ENCODE peak calls at places on chromosomes 7 and 10, in four cellular contexts. One of them, this sample, is unnamed.

GRCh38 chr7:23341846-23342598 is 42.9 kb downstream of the MALSU1 start:
- DNase-seq in stimulated activated CD4-positive, alpha-beta T cell treated with anti-CD3 and anti-CD28 coated beads, TNF-alpha, amount 100 ng/mL, for 24 hours: no peak
- DNase-seq in activated effector memory CD4-positive, alpha-beta T cell treated with anti-CD3 and anti-CD28 coated beads, Interleukin-2, amount 50 U/mL, for 16 hours: no peak
- DNase-seq in Daoy: no peak
- DNase-seq in this sample: no peak

GRCh38 chr10:12042409-12042796 is 206 bp downstream of the UPF2 start:
- DNase-seq in stimulated activated CD4-positive, alpha-beta T cell treated with anti-CD3 and anti-CD28 coated beads, TNF-alpha, amount 100 ng/mL, for 24 hours: peak; percentile 5
- DNase-seq in activated effector memory CD4-positive, alpha-beta T cell treated with anti-CD3 and anti-CD28 coated beads, Interleukin-2, amount 50 U/mL, for 16 hours: peak; percentile 85
- DNase-seq in Daoy: peak; percentile 17
- DNase-seq in this sample: peak; percentile 54

GRCh38 chr7:82442492-82443043 is 1.0 kb downstream of the CACNA2D1 start:
- DNase-seq in stimulated activated CD4-positive, alpha-beta T cell treated with anti-CD3 and anti-CD28 coated beads, TNF-alpha, amount 100 ng/mL, for 24 hours: no peak
- DNase-seq in activated effector memory CD4-positive, alpha-beta T cell treated with anti-CD3 and anti-CD28 coated beads, Interleukin-2, amount 50 U/mL, for 16 hours: no peak
- DNase-seq in Daoy: peak; percentile 20
- DNase-seq in this sample: peak; percentile 8

GRCh38 chr7:112013262-112013661 is 192.9 kb downstream of the DOCK4 start:
- DNase-seq in stimulated activated CD4-positive, alpha-beta T cell treated with anti-CD3 and anti-CD28 coated beads, TNF-alpha, amount 100 ng/mL, for 24 hours: no peak
- DNase-seq in activated effector memory CD4-positive, alpha-beta T cell treated with anti-CD3 and anti-CD28 coated beads, Interleukin-2, amount 50 U/mL, for 16 hours: no peak
- DNase-seq in Daoy: no peak
- DNase-seq in this sample: no peak

GRCh38 chr10:51783907-51784306 is 84.5 kb upstream of the CSTF2T start:
- DNase-seq in stimulated activated CD4-positive, alpha-beta T cell treated with anti-CD3 and anti-CD28 coated beads, TNF-alpha, amount 100 ng/mL, for 24 hours: no peak
- DNase-seq in activated effector memory CD4-positive, alpha-beta T cell treated with anti-CD3 and anti-CD28 coated beads, Interleukin-2, amount 50 U/mL, for 16 hours: no peak
- DNase-seq in Daoy: no peak
- DNase-seq in this sample: no peak

GRCh38 chr10:103720964-103721335 is 134.4 kb downstream of the SH3PXD2A start:
- DNase-seq in stimulated activated CD4-positive, alpha-beta T cell treated with anti-CD3 and anti-CD28 coated beads, TNF-alpha, amount 100 ng/mL, for 24 hours: no peak
- DNase-seq in activated effector memory CD4-positive, alpha-beta T cell treated with anti-CD3 and anti-CD28 coated beads, Interleukin-2, amount 50 U/mL, for 16 hours: no peak
- DNase-seq in Daoy: no peak
- DNase-seq in this sample: no peak

GRCh38 chr10:71725998-71726672 is 6.6 kb upstream of the C10orf105 start:
- DNase-seq in stimulated activated CD4-positive, alpha-beta T cell treated with anti-CD3 and anti-CD28 coated beads, TNF-alpha, amount 100 ng/mL, for 24 hours: peak; percentile 70
- DNase-seq in activated effector memory CD4-positive, alpha-beta T cell treated with anti-CD3 and anti-CD28 coated beads, Interleukin-2, amount 50 U/mL, for 16 hours: peak; percentile 92
- DNase-seq in Daoy: peak; percentile 76
- DNase-seq in this sample: no peak

GRCh38 chr7:17474724-17475344 is 176.4 kb downstream of the AHR start:
- DNase-seq in stimulated activated CD4-positive, alpha-beta T cell treated with anti-CD3 and anti-CD28 coated beads, TNF-alpha, amount 100 ng/mL, for 24 hours: no peak
- DNase-seq in activated effector memory CD4-positive, alpha-beta T cell treated with anti-CD3 and anti-CD28 coated beads, Interleukin-2, amount 50 U/mL, for 16 hours: no peak
- DNase-seq in Daoy: peak; percentile 47
- DNase-seq in this sample: no peak

GRCh38 chr7:23712368-23713284 is 2.6 kb downstream of the STK31 start:
- DNase-seq in stimulated activated CD4-positive, alpha-beta T cell treated with anti-CD3 and anti-CD28 coated beads, TNF-alpha, amount 100 ng/mL, for 24 hours: no peak
- DNase-seq in activated effector memory CD4-positive, alpha-beta T cell treated with anti-CD3 and anti-CD28 coated beads, Interleukin-2, amount 50 U/mL, for 16 hours: no peak
- DNase-seq in Daoy: peak; percentile 59
- DNase-seq in this sample: no peak

GRCh38 chr7:117751775-117752174 is 121.5 kb downstream of the CTTNBP2 start:
- DNase-seq in stimulated activated CD4-positive, alpha-beta T cell treated with anti-CD3 and anti-CD28 coated beads, TNF-alpha, amount 100 ng/mL, for 24 hours: no peak
- DNase-seq in activated effector memory CD4-positive, alpha-beta T cell treated with anti-CD3 and anti-CD28 coated beads, Interleukin-2, amount 50 U/mL, for 16 hours: no peak
- DNase-seq in Daoy: no peak
- DNase-seq in this sample: no peak

GRCh38 chr10:15624405-15625191 is 95.1 kb downstream of the ITGA8 start:
- DNase-seq in stimulated activated CD4-positive, alpha-beta T cell treated with anti-CD3 and anti-CD28 coated beads, TNF-alpha, amount 100 ng/mL, for 24 hours: no peak
- DNase-seq in activated effector memory CD4-positive, alpha-beta T cell treated with anti-CD3 and anti-CD28 coated beads, Interleukin-2, amount 50 U/mL, for 16 hours: no peak
- DNase-seq in Daoy: no peak
- DNase-seq in this sample: peak; percentile 81

GRCh38 chr10:89374716-89375115 is 3.1 kb upstream of the IFIT1B start:
- DNase-seq in stimulated activated CD4-positive, alpha-beta T cell treated with anti-CD3 and anti-CD28 coated beads, TNF-alpha, amount 100 ng/mL, for 24 hours: no peak
- DNase-seq in activated effector memory CD4-positive, alpha-beta T cell treated with anti-CD3 and anti-CD28 coated beads, Interleukin-2, amount 50 U/mL, for 16 hours: no peak
- DNase-seq in Daoy: no peak
- DNase-seq in this sample: no peak

GRCh38 chr10:101236376-101237079 is 7.3 kb upstream of the LBX1 start:
- DNase-seq in stimulated activated CD4-positive, alpha-beta T cell treated with anti-CD3 and anti-CD28 coated beads, TNF-alpha, amount 100 ng/mL, for 24 hours: no peak
- DNase-seq in activated effector memory CD4-positive, alpha-beta T cell treated with anti-CD3 and anti-CD28 coated beads, Interleukin-2, amount 50 U/mL, for 16 hours: no peak
- DNase-seq in Daoy: no peak
- DNase-seq in this sample: no peak

GRCh38 chr10:122379537-122379936 is 5.0 kb downstream of the PLEKHA1 start:
- DNase-seq in stimulated activated CD4-positive, alpha-beta T cell treated with anti-CD3 and anti-CD28 coated beads, TNF-alpha, amount 100 ng/mL, for 24 hours: no peak
- DNase-seq in activated effector memory CD4-positive, alpha-beta T cell treated with anti-CD3 and anti-CD28 coated beads, Interleukin-2, amount 50 U/mL, for 16 hours: no peak
- DNase-seq in Daoy: no peak
- DNase-seq in this sample: no peak

GRCh38 chr7:100034871-100035510 is 14.6 kb upstream of the ZSCAN21 start:
- DNase-seq in stimulated activated CD4-positive, alpha-beta T cell treated with anti-CD3 and anti-CD28 coated beads, TNF-alpha, amount 100 ng/mL, for 24 hours: no peak
- DNase-seq in activated effector memory CD4-positive, alpha-beta T cell treated with anti-CD3 and anti-CD28 coated beads, Interleukin-2, amount 50 U/mL, for 16 hours: no peak
- DNase-seq in Daoy: peak; percentile 17
- DNase-seq in this sample: peak; percentile 28

GRCh38 chr7:116511552-116512523 is 12.3 kb downstream of the CAV2 start:
- DNase-seq in stimulated activated CD4-positive, alpha-beta T cell treated with anti-CD3 and anti-CD28 coated beads, TNF-alpha, amount 100 ng/mL, for 24 hours: no peak
- DNase-seq in activated effector memory CD4-positive, alpha-beta T cell treated with anti-CD3 and anti-CD28 coated beads, Interleukin-2, amount 50 U/mL, for 16 hours: peak; percentile 64
- DNase-seq in Daoy: peak; percentile 92
- DNase-seq in this sample: peak; percentile 41

GRCh38 chr10:70967591-70968588 is 79.5 kb upstream of the PCBD1 start:
- DNase-seq in stimulated activated CD4-positive, alpha-beta T cell treated with anti-CD3 and anti-CD28 coated beads, TNF-alpha, amount 100 ng/mL, for 24 hours: no peak
- DNase-seq in activated effector memory CD4-positive, alpha-beta T cell treated with anti-CD3 and anti-CD28 coated beads, Interleukin-2, amount 50 U/mL, for 16 hours: no peak
- DNase-seq in Daoy: peak; percentile 26
- DNase-seq in this sample: no peak

GRCh38 chr10:66151346-66151745 is 774.5 kb upstream of the LRRTM3 start:
- DNase-seq in stimulated activated CD4-positive, alpha-beta T cell treated with anti-CD3 and anti-CD28 coated beads, TNF-alpha, amount 100 ng/mL, for 24 hours: no peak
- DNase-seq in activated effector memory CD4-positive, alpha-beta T cell treated with anti-CD3 and anti-CD28 coated beads, Interleukin-2, amount 50 U/mL, for 16 hours: no peak
- DNase-seq in Daoy: no peak
- DNase-seq in this sample: no peak

GRCh38 chr7:99133766-99134564 is 9.9 kb downstream of the SMURF1 start:
- DNase-seq in stimulated activated CD4-positive, alpha-beta T cell treated with anti-CD3 and anti-CD28 coated beads, TNF-alpha, amount 100 ng/mL, for 24 hours: no peak
- DNase-seq in activated effector memory CD4-positive, alpha-beta T cell treated with anti-CD3 and anti-CD28 coated beads, Interleukin-2, amount 50 U/mL, for 16 hours: no peak
- DNase-seq in Daoy: no peak
- DNase-seq in this sample: no peak

GRCh38 chr7:3893789-3894153 is 592.7 kb downstream of the SDK1 start:
- DNase-seq in stimulated activated CD4-positive, alpha-beta T cell treated with anti-CD3 and anti-CD28 coated beads, TNF-alpha, amount 100 ng/mL, for 24 hours: no peak
- DNase-seq in activated effector memory CD4-positive, alpha-beta T cell treated with anti-CD3 and anti-CD28 coated beads, Interleukin-2, amount 50 U/mL, for 16 hours: no peak
- DNase-seq in Daoy: no peak
- DNase-seq in this sample: no peak

GRCh38 chr10:11874568-11875182 is 51.5 kb downstream of the PROSER2 start:
- DNase-seq in stimulated activated CD4-positive, alpha-beta T cell treated with anti-CD3 and anti-CD28 coated beads, TNF-alpha, amount 100 ng/mL, for 24 hours: peak; percentile 1
- DNase-seq in activated effector memory CD4-positive, alpha-beta T cell treated with anti-CD3 and anti-CD28 coated beads, Interleukin-2, amount 50 U/mL, for 16 hours: peak; percentile 71
- DNase-seq in Daoy: peak; percentile 48
- DNase-seq in this sample: no peak

GRCh38 chr7:5117095-5117970 is 71.7 kb downstream of the RBAK start:
- DNase-seq in stimulated activated CD4-positive, alpha-beta T cell treated with anti-CD3 and anti-CD28 coated beads, TNF-alpha, amount 100 ng/mL, for 24 hours: no peak
- DNase-seq in activated effector memory CD4-positive, alpha-beta T cell treated with anti-CD3 and anti-CD28 coated beads, Interleukin-2, amount 50 U/mL, for 16 hours: no peak
- DNase-seq in Daoy: no peak
- DNase-seq in this sample: no peak

GRCh38 chr10:12973149-12973718 is 28.3 kb downstream of the CCDC3 start:
- DNase-seq in stimulated activated CD4-positive, alpha-beta T cell treated with anti-CD3 and anti-CD28 coated beads, TNF-alpha, amount 100 ng/mL, for 24 hours: no peak
- DNase-seq in activated effector memory CD4-positive, alpha-beta T cell treated with anti-CD3 and anti-CD28 coated beads, Interleukin-2, amount 50 U/mL, for 16 hours: no peak
- DNase-seq in Daoy: no peak
- DNase-seq in this sample: no peak

GRCh38 chr7:133784421-133785045 is 342.6 kb upstream of the LRGUK start:
- DNase-seq in stimulated activated CD4-positive, alpha-beta T cell treated with anti-CD3 and anti-CD28 coated beads, TNF-alpha, amount 100 ng/mL, for 24 hours: no peak
- DNase-seq in activated effector memory CD4-positive, alpha-beta T cell treated with anti-CD3 and anti-CD28 coated beads, Interleukin-2, amount 50 U/mL, for 16 hours: no peak
- DNase-seq in Daoy: no peak
- DNase-seq in this sample: no peak

GRCh38 chr10:46236537-46236887 is 50.3 kb upstream of the ANTXRL start:
- DNase-seq in stimulated activated CD4-positive, alpha-beta T cell treated with anti-CD3 and anti-CD28 coated beads, TNF-alpha, amount 100 ng/mL, for 24 hours: no peak
- DNase-seq in activated effector memory CD4-positive, alpha-beta T cell treated with anti-CD3 and anti-CD28 coated beads, Interleukin-2, amount 50 U/mL, for 16 hours: no peak
- DNase-seq in Daoy: no peak
- DNase-seq in this sample: no peak

GRCh38 chr10:32386623-32387022 is 39.7 kb upstream of the EPC1 start:
- DNase-seq in stimulated activated CD4-positive, alpha-beta T cell treated with anti-CD3 and anti-CD28 coated beads, TNF-alpha, amount 100 ng/mL, for 24 hours: no peak
- DNase-seq in activated effector memory CD4-positive, alpha-beta T cell treated with anti-CD3 and anti-CD28 coated beads, Interleukin-2, amount 50 U/mL, for 16 hours: no peak
- DNase-seq in Daoy: no peak
- DNase-seq in this sample: no peak

GRCh38 chr7:83547526-83547925 is 101.4 kb downstream of the SEMA3E start:
- DNase-seq in stimulated activated CD4-positive, alpha-beta T cell treated with anti-CD3 and anti-CD28 coated beads, TNF-alpha, amount 100 ng/mL, for 24 hours: no peak
- DNase-seq in activated effector memory CD4-positive, alpha-beta T cell treated with anti-CD3 and anti-CD28 coated beads, Interleukin-2, amount 50 U/mL, for 16 hours: no peak
- DNase-seq in Daoy: peak; percentile 84
- DNase-seq in this sample: peak; percentile 75

GRCh38 chr7:80088705-80089104 is 45.9 kb upstream of the GNAI1 start:
- DNase-seq in stimulated activated CD4-positive, alpha-beta T cell treated with anti-CD3 and anti-CD28 coated beads, TNF-alpha, amount 100 ng/mL, for 24 hours: no peak
- DNase-seq in activated effector memory CD4-positive, alpha-beta T cell treated with anti-CD3 and anti-CD28 coated beads, Interleukin-2, amount 50 U/mL, for 16 hours: no peak
- DNase-seq in Daoy: no peak
- DNase-seq in this sample: no peak

GRCh38 chr10:33065111-33065510 is 107.1 kb upstream of the ITGB1 start:
- DNase-seq in stimulated activated CD4-positive, alpha-beta T cell treated with anti-CD3 and anti-CD28 coated beads, TNF-alpha, amount 100 ng/mL, for 24 hours: no peak
- DNase-seq in activated effector memory CD4-positive, alpha-beta T cell treated with anti-CD3 and anti-CD28 coated beads, Interleukin-2, amount 50 U/mL, for 16 hours: no peak
- DNase-seq in Daoy: no peak
- DNase-seq in this sample: no peak

GRCh38 chr7:83362786-83363185 is 200.1 kb upstream of the PCLO start:
- DNase-seq in stimulated activated CD4-positive, alpha-beta T cell treated with anti-CD3 and anti-CD28 coated beads, TNF-alpha, amount 100 ng/mL, for 24 hours: no peak
- DNase-seq in activated effector memory CD4-positive, alpha-beta T cell treated with anti-CD3 and anti-CD28 coated beads, Interleukin-2, amount 50 U/mL, for 16 hours: no peak
- DNase-seq in Daoy: no peak
- DNase-seq in this sample: no peak

GRCh38 chr7:114783413-114783812 is 138.5 kb upstream of the MDFIC start:
- DNase-seq in stimulated activated CD4-positive, alpha-beta T cell treated with anti-CD3 and anti-CD28 coated beads, TNF-alpha, amount 100 ng/mL, for 24 hours: no peak
- DNase-seq in activated effector memory CD4-positive, alpha-beta T cell treated with anti-CD3 and anti-CD28 coated beads, Interleukin-2, amount 50 U/mL, for 16 hours: no peak
- DNase-seq in Daoy: no peak
- DNase-seq in this sample: no peak

GRCh38 chr7:20033621-20034200 is 183.5 kb downstream of the MACC1 start:
- DNase-seq in stimulated activated CD4-positive, alpha-beta T cell treated with anti-CD3 and anti-CD28 coated beads, TNF-alpha, amount 100 ng/mL, for 24 hours: no peak
- DNase-seq in activated effector memory CD4-positive, alpha-beta T cell treated with anti-CD3 and anti-CD28 coated beads, Interleukin-2, amount 50 U/mL, for 16 hours: no peak
- DNase-seq in Daoy: peak; percentile 25
- DNase-seq in this sample: no peak

GRCh38 chr10:48606530-48607355 is 1.9 kb upstream of the ARHGAP22 start:
- DNase-seq in stimulated activated CD4-positive, alpha-beta T cell treated with anti-CD3 and anti-CD28 coated beads, TNF-alpha, amount 100 ng/mL, for 24 hours: no peak
- DNase-seq in activated effector memory CD4-positive, alpha-beta T cell treated with anti-CD3 and anti-CD28 coated beads, Interleukin-2, amount 50 U/mL, for 16 hours: peak; percentile 31
- DNase-seq in Daoy: peak; percentile 89
- DNase-seq in this sample: peak; percentile 85

GRCh38 chr10:78342787-78343186 is 309.1 kb downstream of the RPS24 start:
- DNase-seq in stimulated activated CD4-positive, alpha-beta T cell treated with anti-CD3 and anti-CD28 coated beads, TNF-alpha, amount 100 ng/mL, for 24 hours: no peak
- DNase-seq in activated effector memory CD4-positive, alpha-beta T cell treated with anti-CD3 and anti-CD28 coated beads, Interleukin-2, amount 50 U/mL, for 16 hours: peak; percentile 27
- DNase-seq in Daoy: no peak
- DNase-seq in this sample: no peak

GRCh38 chr10:15789793-15790525 is 70.2 kb upstream of the ITGA8 start:
- DNase-seq in stimulated activated CD4-positive, alpha-beta T cell treated with anti-CD3 and anti-CD28 coated beads, TNF-alpha, amount 100 ng/mL, for 24 hours: no peak
- DNase-seq in activated effector memory CD4-positive, alpha-beta T cell treated with anti-CD3 and anti-CD28 coated beads, Interleukin-2, amount 50 U/mL, for 16 hours: no peak
- DNase-seq in Daoy: no peak
- DNase-seq in this sample: peak; percentile 26